ENCODE peak calls at places on chromosomes 13 and 19, in five cellular contexts. T, Z, C, U and V are unnamed samples. For H3K4me1, the result is how much of the 10 kb centered on the place peaks cover.

GRCh38 chr19:9721861-9722260 is 46.7 kb downstream of the ZNF846 start:
- DNase-seq in T (no peak), Z (no peak), U (no peak), C (no peak), V (no peak)

GRCh38 chr19:12260236-12260635 is 34.4 kb downstream of the ZNF44 start:
- DNase-seq in T (no peak), Z (no peak), C (no peak), U (no peak), V (no peak)

GRCh38 chr19:1945899-1946298 is 4.9 kb downstream of the CSNK1G2 start:
- DNase-seq in Z (no peak), C (no peak), T (peak), U (peak), V (no peak)

GRCh38 chr19:48023518-48023917 is 20.4 kb downstream of the CABP5 start:
- DNase-seq in C (no peak), T (no peak), U (no peak), Z (no peak), V (no peak)

GRCh38 chr19:41373993-41374392 is 2.3 kb upstream of the TMEM91 start:
- DNase-seq in Z (peak), C (no peak), U (peak), T (peak), V (peak)

GRCh38 chr13:23330356-23330755 is 103.1 kb downstream of the SACS start:
- DNase-seq in Z (no peak), C (no peak), U (no peak), T (no peak), V (no peak)

GRCh38 chr19:49544154-49544553 is 16.4 kb downstream of the RCN3 start:
- DNase-seq in Z (no peak), U (no peak), C (no peak), T (no peak), V (no peak)

GRCh38 chr19:7679017-7679720 is 1.5 kb upstream of the TRAPPC5 start:
- DNase-seq in C (peak), T (no peak), U (no peak), Z (no peak), V (no peak)

GRCh38 chr13:112325941-112326645 is 50.1 kb upstream of the SPACA7 start:
- DNase-seq in C (no peak), U (peak), Z (no peak), T (no peak), V (no peak)

GRCh38 chr19:17337675-17338439 is 504 bp downstream of the GTPBP3 start:
- DNase-seq in T (no peak), C (no peak), Z (no peak), U (no peak), V (no peak)

GRCh38 chr19:42092350-42092749 is 16.4 kb downstream of the ZNF574 start:
- DNase-seq in Z (no peak), U (no peak), C (no peak), T (peak), V (no peak)

GRCh38 chr19:18317998-18318800 is 4.7 kb downstream of the LSM4 start:
- DNase-seq in T (no peak), C (peak), Z (no peak), U (no peak), V (no peak)

GRCh38 chr19:40744554-40745401 is 5.5 kb downstream of the ACTMAP start:
- DNase-seq in U (no peak), Z (no peak), C (no peak), T (no peak), V (no peak)

GRCh38 chr19:31439270-31439573 is 90.0 kb upstream of the TSHZ3 start:
- DNase-seq in T (peak), C (no peak), Z (no peak), U (no peak), V (no peak)

GRCh38 chr13:110923086-110923485 is 8.2 kb upstream of the ANKRD10 start:
- DNase-seq in U (no peak), Z (no peak), T (no peak), C (no peak), V (no peak)

GRCh38 chr19:5953034-5953589 is 24.8 kb downstream of the RANBP3 start:
- DNase-seq in T (no peak), U (no peak), Z (no peak), C (no peak), V (no peak)

GRCh38 chr13:51829236-51829899 is 15.6 kb downstream of the TMEM272 start:
- DNase-seq in C (no peak), U (no peak), T (no peak), Z (no peak), V (no peak)
- H3K4me1 ChIP-seq in C (under half), U (under half), T (under half), Z (under half), V (under half)

GRCh38 chr13:49373699-49374098 is 70.2 kb downstream of the CAB39L start:
- DNase-seq in C (no peak), Z (no peak), T (peak), U (no peak), V (no peak)
- TF ChIP-seq CTCF in C (no peak), Z (no peak), T (no peak), U (no peak), V (no peak)

DNA sequence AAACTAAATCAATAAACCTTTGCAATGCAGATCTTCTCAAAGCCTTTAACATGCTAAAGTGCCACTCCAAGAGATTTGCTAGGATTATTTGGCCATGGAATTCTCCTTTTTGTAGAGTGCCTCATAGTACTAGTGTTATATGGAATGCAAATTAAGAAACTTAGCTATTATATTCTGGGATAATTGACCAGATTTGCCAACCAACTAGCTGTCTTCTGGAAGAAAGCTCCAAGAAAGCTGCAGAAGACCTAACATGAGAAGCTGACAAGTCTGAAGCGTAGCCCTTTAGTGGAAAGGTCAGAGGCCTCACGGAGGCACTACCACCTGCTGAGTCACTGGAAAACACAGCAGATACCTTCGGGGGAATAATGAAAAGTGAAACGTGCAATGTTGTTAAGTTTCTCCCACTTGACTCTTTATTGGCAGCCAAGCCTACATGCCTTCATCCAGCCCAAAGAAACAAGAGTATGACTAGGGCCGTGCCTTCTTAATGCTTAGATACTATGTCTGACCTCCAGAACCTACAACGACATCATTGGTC is 29.8 kb upstream of the KATNAL1 start:
- DNase-seq in T (no peak), U (no peak), C (no peak), Z (no peak), V (no peak)
- H3K4me1 ChIP-seq in T (under half), U (under half), C (under half), Z (under half), V (under half)

DNA sequence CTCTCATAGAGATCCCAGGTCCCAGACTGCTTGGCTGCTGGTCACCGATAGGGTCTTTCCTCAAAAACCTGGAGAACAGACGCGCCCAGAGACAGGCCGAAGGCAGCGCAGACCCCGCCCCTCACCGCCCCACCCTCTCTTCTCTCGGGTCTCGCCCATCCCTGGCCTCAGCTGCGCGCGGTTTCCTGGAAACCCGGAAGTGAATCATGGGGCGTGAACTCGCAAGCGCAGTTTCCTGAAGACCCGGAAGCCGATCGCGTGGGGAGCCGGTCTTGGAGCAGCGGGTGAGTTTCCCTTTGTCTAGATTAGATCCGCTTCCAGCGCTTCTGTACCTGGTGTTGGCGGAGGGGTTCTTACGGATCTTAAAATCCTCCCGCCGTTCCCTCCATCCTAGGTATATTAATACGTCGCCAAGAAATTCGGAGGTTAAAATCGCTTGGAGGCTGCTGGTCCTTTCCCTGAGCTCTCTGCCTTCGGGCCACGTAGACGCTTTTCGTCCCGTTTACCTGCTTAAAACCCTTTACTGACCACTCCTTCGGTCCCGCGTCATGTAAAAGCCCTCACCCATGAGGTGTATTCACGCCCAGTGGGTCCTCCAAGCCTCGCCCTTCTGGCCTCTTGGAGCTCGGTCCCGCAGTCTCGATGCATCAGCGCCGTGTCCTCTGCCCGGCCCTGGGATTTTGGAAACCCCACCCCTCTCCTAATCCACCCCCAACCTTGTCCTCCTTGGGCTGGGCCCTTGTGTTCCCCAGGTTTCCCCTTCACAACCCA is at the start of gene ZNF578:
- DNase-seq in Z (peak), C (peak), U (peak), T (peak), V (peak)
- TF ChIP-seq CTCF in Z (no peak), C (no peak), U (no peak), T (no peak), V (no peak)

GRCh38 chr13:28346136-28346535 is 148.8 kb downstream of the FLT1 start:
- DNase-seq in U (no peak), Z (no peak), C (no peak), T (no peak), V (no peak)
- H3K4me1 ChIP-seq in U (under half), Z (under half), C (under half), T (under half), V (under half)

GRCh38 chr13:98751397-98752110 is 918 bp downstream of the SLC15A1 start:
- DNase-seq in C (no peak), T (peak), U (no peak), Z (no peak), V (no peak)
- TF ChIP-seq CTCF in C (peak), T (no peak), U (no peak), Z (no peak), V (no peak)

DNA sequence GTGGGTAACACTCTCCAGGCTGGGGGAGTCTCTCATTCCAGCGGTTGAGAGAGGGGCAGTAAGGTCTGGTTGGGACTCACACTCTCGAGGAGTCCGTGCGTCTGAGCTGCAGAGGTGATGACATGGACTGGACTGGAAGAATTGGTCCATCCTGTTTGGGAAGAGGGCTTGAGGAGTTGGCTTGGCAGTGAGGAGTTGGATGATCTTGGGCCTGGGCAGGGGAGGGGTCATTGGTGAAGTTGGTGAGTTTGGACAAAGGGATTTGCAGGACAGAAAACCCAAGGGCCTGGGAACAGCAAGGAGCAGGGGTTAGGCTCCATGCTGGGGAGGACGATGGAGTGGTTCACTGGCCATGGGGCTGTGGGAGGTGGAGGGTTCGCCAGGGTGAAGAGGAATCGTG is 3.7 kb downstream of the PPP1R37 start:
- DNase-seq in U (no peak), C (no peak), T (no peak), Z (no peak), V (no peak)
- H3K4me1 ChIP-seq in U (half or more), C (under half), T (under half), Z (under half), V (under half)

DNA sequence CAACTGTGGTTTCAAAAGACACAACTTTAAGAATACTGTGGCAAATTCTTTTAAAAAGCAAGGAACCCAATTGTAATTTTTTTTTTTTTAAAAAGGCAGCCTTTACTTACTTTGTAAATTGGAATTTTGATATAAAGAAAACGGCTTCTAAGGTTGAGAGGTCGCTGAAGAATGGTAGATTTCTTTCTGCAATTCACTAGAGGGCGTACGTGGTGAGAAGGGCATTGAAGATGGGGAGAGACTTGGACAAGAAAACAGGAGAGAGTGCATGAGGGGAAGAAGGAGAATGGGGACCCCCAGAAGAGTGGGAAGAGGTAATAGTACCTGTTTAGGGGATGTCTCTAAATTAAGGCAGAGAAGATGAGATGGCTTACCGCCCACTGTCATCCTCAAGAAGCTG is 33.5 kb upstream of the PABPC3 start:
- DNase-seq in U (no peak), T (no peak), Z (no peak), C (no peak), V (no peak)
- TF ChIP-seq CTCF in U (no peak), T (no peak), Z (no peak), C (no peak), V (no peak)

GRCh38 chr19:4911314-4911713 is 2.0 kb downstream of the UHRF1 start:
- DNase-seq in U (no peak), C (no peak), T (peak), Z (no peak), V (no peak)
- H3K4me1 ChIP-seq in U (under half), C (under half), T (under half), Z (under half), V (under half)